ENCODE peak calls at places on chromosomes 7 and 10, in five cellular contexts. One of them, this sample, is unnamed.

GRCh38 chr7:87155788-87156187 is 3.5 kb downstream of the DMTF1 start:
- DNase-seq in NT2/D1: no peak
- DNase-seq in H1: no peak
- DNase-seq in activated B cell treated with CpG ODN at 0.5 μM for 24 hours: no peak
- DNase-seq in T-cell: no peak
- DNase-seq in this sample: no peak

GRCh38 chr7:79064187-79064823 is 389.2 kb downstream of the MAGI2 start:
- DNase-seq in NT2/D1: no peak
- DNase-seq in H1: no peak
- DNase-seq in activated B cell treated with CpG ODN at 0.5 μM for 24 hours: no peak
- DNase-seq in T-cell: no peak
- DNase-seq in this sample: no peak

GRCh38 chr7:82012453-82012852 is 242.6 kb upstream of the HGF start:
- DNase-seq in NT2/D1: no peak
- DNase-seq in H1: no peak
- DNase-seq in activated B cell treated with CpG ODN at 0.5 μM for 24 hours: no peak
- DNase-seq in T-cell: no peak
- DNase-seq in this sample: no peak

GRCh38 chr7:99380032-99380822 is 5.7 kb downstream of the ARPC1B start:
- DNase-seq in NT2/D1: no peak
- DNase-seq in H1: no peak
- DNase-seq in activated B cell treated with CpG ODN at 0.5 μM for 24 hours: peak; percentile 34
- DNase-seq in T-cell: peak; percentile 32
- DNase-seq in this sample: no peak

GRCh38 chr10:62308101-62308500 is 39.5 kb upstream of the RTKN2 start:
- DNase-seq in NT2/D1: no peak
- DNase-seq in H1: no peak
- DNase-seq in activated B cell treated with CpG ODN at 0.5 μM for 24 hours: no peak
- DNase-seq in T-cell: no peak
- DNase-seq in this sample: no peak

GRCh38 chr7:126211875-126212274 is 1040.9 kb downstream of the GRM8 start:
- DNase-seq in NT2/D1: no peak
- DNase-seq in H1: no peak
- DNase-seq in activated B cell treated with CpG ODN at 0.5 μM for 24 hours: no peak
- DNase-seq in T-cell: no peak
- DNase-seq in this sample: no peak

GRCh38 chr10:32374605-32375004 is 27.6 kb upstream of the EPC1 start:
- DNase-seq in NT2/D1: no peak
- DNase-seq in H1: no peak
- DNase-seq in activated B cell treated with CpG ODN at 0.5 μM for 24 hours: no peak
- DNase-seq in T-cell: no peak
- DNase-seq in this sample: no peak

GRCh38 chr7:87735360-87735759 is 107.2 kb downstream of the RUNDC3B start:
- DNase-seq in NT2/D1: no peak
- DNase-seq in H1: no peak
- DNase-seq in activated B cell treated with CpG ODN at 0.5 μM for 24 hours: no peak
- DNase-seq in T-cell: no peak
- DNase-seq in this sample: no peak

GRCh38 chr7:123770378-123770777 is 21.6 kb upstream of the WASL start:
- DNase-seq in NT2/D1: no peak
- DNase-seq in H1: no peak
- DNase-seq in activated B cell treated with CpG ODN at 0.5 μM for 24 hours: no peak
- DNase-seq in T-cell: no peak
- DNase-seq in this sample: peak; percentile 86

GRCh38 chr7:128948976-128949760 is 11.4 kb downstream of the IRF5 start:
- DNase-seq in NT2/D1: no peak
- DNase-seq in H1: no peak
- DNase-seq in activated B cell treated with CpG ODN at 0.5 μM for 24 hours: no peak
- DNase-seq in T-cell: no peak
- DNase-seq in this sample: no peak

GRCh38 chr10:23174974-23175512 is 17.1 kb upstream of the PTF1A start:
- DNase-seq in NT2/D1: no peak
- DNase-seq in H1: no peak
- DNase-seq in activated B cell treated with CpG ODN at 0.5 μM for 24 hours: no peak
- DNase-seq in T-cell: no peak
- DNase-seq in this sample: no peak

GRCh38 chr7:51229106-51229537 is 87.5 kb downstream of the COBL start:
- DNase-seq in NT2/D1: no peak
- DNase-seq in H1: no peak
- DNase-seq in activated B cell treated with CpG ODN at 0.5 μM for 24 hours: no peak
- DNase-seq in T-cell: no peak
- DNase-seq in this sample: no peak

GRCh38 chr7:12320241-12320640 is 83.4 kb downstream of the VWDE start:
- DNase-seq in NT2/D1: no peak
- DNase-seq in H1: no peak
- DNase-seq in activated B cell treated with CpG ODN at 0.5 μM for 24 hours: no peak
- DNase-seq in T-cell: no peak
- DNase-seq in this sample: no peak

GRCh38 chr7:158582089-158582456 is 5.5 kb downstream of the PTPRN2 start:
- DNase-seq in NT2/D1: no peak
- DNase-seq in H1: no peak
- DNase-seq in activated B cell treated with CpG ODN at 0.5 μM for 24 hours: no peak
- DNase-seq in T-cell: no peak
- DNase-seq in this sample: no peak

GRCh38 chr10:46787321-46787615 is 124.0 kb upstream of the PTPN20 start:
- DNase-seq in NT2/D1: no peak
- DNase-seq in H1: no peak
- DNase-seq in activated B cell treated with CpG ODN at 0.5 μM for 24 hours: no peak
- DNase-seq in T-cell: peak; percentile 18
- DNase-seq in this sample: peak; percentile 0

GRCh38 chr7:131861620-131862346 is 305.4 kb upstream of the PODXL start:
- DNase-seq in NT2/D1: no peak
- DNase-seq in H1: no peak
- DNase-seq in activated B cell treated with CpG ODN at 0.5 μM for 24 hours: no peak
- DNase-seq in T-cell: no peak
- DNase-seq in this sample: peak; percentile 58

GRCh38 chr10:6018422-6018821 is 41.1 kb upstream of the IL15RA start:
- DNase-seq in NT2/D1: no peak
- DNase-seq in H1: no peak
- DNase-seq in activated B cell treated with CpG ODN at 0.5 μM for 24 hours: no peak
- DNase-seq in T-cell: no peak
- DNase-seq in this sample: no peak

GRCh38 chr7:143492043-143492471 is 14.4 kb downstream of the TAS2R41 start:
- DNase-seq in NT2/D1: no peak
- DNase-seq in H1: no peak
- DNase-seq in activated B cell treated with CpG ODN at 0.5 μM for 24 hours: no peak
- DNase-seq in T-cell: no peak
- DNase-seq in this sample: no peak

GRCh38 chr7:117285821-117286220 is 37.0 kb downstream of the WNT2 start:
- DNase-seq in NT2/D1: no peak
- DNase-seq in H1: no peak
- DNase-seq in activated B cell treated with CpG ODN at 0.5 μM for 24 hours: no peak
- DNase-seq in T-cell: no peak
- DNase-seq in this sample: no peak

GRCh38 chr10:48505394-48506112 is 99.3 kb downstream of the ARHGAP22 start:
- DNase-seq in NT2/D1: no peak
- DNase-seq in H1: peak; percentile 76
- DNase-seq in activated B cell treated with CpG ODN at 0.5 μM for 24 hours: no peak
- DNase-seq in T-cell: no peak
- DNase-seq in this sample: no peak